ENCODE peak calls at places on chromosome 11, in seven cellular contexts. C, Q, J, L, G, K and P are unnamed samples.
A peak's percentile ranks its signal among the peaks of the same experiment; 100 is the strongest.

GRCh38 chr11:47552581-47553416 is at the start of gene CELF1:
- DNase-seq in L (peak; percentile 99), K (peak; percentile 95), G (peak; percentile 94), C (peak; percentile 92), Q (peak; percentile 91), J (peak; percentile 91), P (peak; percentile 90)

GRCh38 chr11:71946144-71946571 is 17.3 kb downstream of the RNF121 start:
- DNase-seq in L (no peak), J (no peak), K (no peak), G (no peak), Q (no peak), C (no peak), P (peak; percentile 76)

GRCh38 chr11:103800406-103801114 is 235.9 kb upstream of the DDI1 start:
- DNase-seq in C (no peak), G (peak; percentile 48), K (no peak), L (no peak), Q (no peak), J (no peak), P (peak; percentile 47)

GRCh38 chr11:46895821-46896220 is 22.5 kb downstream of the LRP4 start:
- DNase-seq in G (peak; percentile 86), K (peak; percentile 83), L (peak; percentile 61), C (peak; percentile 80), Q (no peak), J (no peak), P (no peak)

GRCh38 chr11:3995949-3996554 is 98.5 kb upstream of the RRM1 start:
- DNase-seq in C (no peak), K (no peak), J (no peak), G (no peak), Q (no peak), L (no peak), P (peak; percentile 82)

GRCh38 chr11:57330029-57330428 is 5.3 kb upstream of the TNKS1BP1 start:
- DNase-seq in K (no peak), C (no peak), L (peak; percentile 68), J (no peak), G (no peak), Q (no peak), P (no peak)

GRCh38 chr11:66607126-66607834 is 9.2 kb upstream of the RBM14 start:
- DNase-seq in Q (peak; percentile 83), K (peak; percentile 96), G (peak; percentile 66), J (peak; percentile 85), L (no peak), C (peak; percentile 87), P (no peak)

GRCh38 chr11:125591659-125592304 is 870 bp upstream of the STT3A start:
- DNase-seq in Q (peak; percentile 41), J (peak; percentile 46), G (peak; percentile 45), L (peak; percentile 90), C (peak; percentile 27), K (peak; percentile 78), P (peak; percentile 70)

GRCh38 chr11:122668562-122669090 is 13.1 kb downstream of the UBASH3B start:
- DNase-seq in C (no peak), G (no peak), Q (no peak), K (no peak), L (no peak), J (no peak), P (peak; percentile 20)

GRCh38 chr11:19025799-19026406 is 34.6 kb downstream of the MRGPRX2 start:
- DNase-seq in J (no peak), C (no peak), L (no peak), K (no peak), Q (no peak), G (peak; percentile 64), P (peak; percentile 67)

GRCh38 chr11:73415854-73416615 is 39.8 kb downstream of the RELT start:
- DNase-seq in C (no peak), G (no peak), J (no peak), Q (no peak), L (no peak), K (no peak), P (no peak)

GRCh38 chr11:545171-545570 is 7.8 kb downstream of the LRRC56 start:
- DNase-seq in L (no peak), J (no peak), G (no peak), K (no peak), C (no peak), Q (no peak), P (no peak)

GRCh38 chr11:119983816-119984215 is 154.1 kb downstream of the TRIM29 start:
- DNase-seq in G (no peak), K (no peak), Q (no peak), J (no peak), C (no peak), L (no peak), P (no peak)

GRCh38 chr11:18222814-18223421 is 13.7 kb downstream of the SAA4 start:
- DNase-seq in G (no peak), J (no peak), K (no peak), L (no peak), Q (no peak), C (no peak), P (no peak)

GRCh38 chr11:105297463-105297862 is 157.9 kb upstream of the CARD18 start:
- DNase-seq in L (no peak), Q (no peak), G (no peak), J (no peak), K (no peak), C (no peak), P (peak; percentile 66)

GRCh38 chr11:707817-708420 is 1.9 kb downstream of the EPS8L2 start:
- DNase-seq in L (no peak), C (peak; percentile 65), G (no peak), J (no peak), Q (no peak), K (no peak), P (no peak)

GRCh38 chr11:110738641-110739040 is 26.4 kb upstream of the ARHGAP20 start:
- DNase-seq in C (no peak), G (no peak), L (no peak), Q (no peak), J (no peak), K (no peak), P (no peak)

GRCh38 chr11:78536933-78537332 is 37.7 kb downstream of the NARS2 start:
- DNase-seq in Q (no peak), J (no peak), C (no peak), L (no peak), G (no peak), K (no peak), P (no peak)

GRCh38 chr11:975824-976223 is 50.2 kb downstream of the AP2A2 start:
- DNase-seq in Q (no peak), C (no peak), L (peak; percentile 85), J (no peak), K (no peak), G (no peak), P (peak; percentile 44)

GRCh38 chr11:110565344-110565684 is 135.6 kb downstream of the FDX1 start:
- DNase-seq in J (no peak), G (no peak), Q (no peak), K (no peak), C (no peak), L (no peak), P (no peak)

GRCh38 chr11:57124460-57124859 is 57.3 kb upstream of the LRRC55 start:
- DNase-seq in J (no peak), G (no peak), C (no peak), Q (no peak), L (no peak), K (no peak), P (no peak)

GRCh38 chr11:117313828-117314768 is 2.0 kb downstream of the BACE1 start:
- DNase-seq in J (no peak), K (peak; percentile 58), L (peak; percentile 64), G (no peak), Q (peak; percentile 30), C (peak; percentile 49), P (no peak)

GRCh38 chr11:117314840-117315239 is 1.2 kb downstream of the BACE1 start:
- DNase-seq in K (peak; percentile 59), L (peak; percentile 74), C (peak; percentile 56), Q (no peak), J (no peak), G (no peak), P (no peak)

GRCh38 chr11:117318738-117319137 is 2.7 kb upstream of the BACE1 start:
- DNase-seq in K (no peak), L (no peak), Q (no peak), G (no peak), C (no peak), J (no peak), P (no peak)

GRCh38 chr11:117315285-117316196 is 515 bp downstream of the BACE1 start:
- DNase-seq in Q (peak; percentile 28), G (no peak), J (peak; percentile 25), C (no peak), L (peak; percentile 80), K (peak; percentile 68), P (peak; percentile 17)

GRCh38 chr11:117316197-117316961 is at the start of gene BACE1:
- DNase-seq in K (peak; percentile 92), L (peak; percentile 86), Q (peak; percentile 81), G (peak; percentile 92), J (peak; percentile 86), C (peak; percentile 89), P (peak; percentile 82)
- TF ChIP-seq POLR2A in K (no peak), L (no peak), Q (peak; percentile 46), G (peak; percentile 58), J (peak; percentile 37), C (peak; percentile 26), P (peak; percentile 47)

DNA sequence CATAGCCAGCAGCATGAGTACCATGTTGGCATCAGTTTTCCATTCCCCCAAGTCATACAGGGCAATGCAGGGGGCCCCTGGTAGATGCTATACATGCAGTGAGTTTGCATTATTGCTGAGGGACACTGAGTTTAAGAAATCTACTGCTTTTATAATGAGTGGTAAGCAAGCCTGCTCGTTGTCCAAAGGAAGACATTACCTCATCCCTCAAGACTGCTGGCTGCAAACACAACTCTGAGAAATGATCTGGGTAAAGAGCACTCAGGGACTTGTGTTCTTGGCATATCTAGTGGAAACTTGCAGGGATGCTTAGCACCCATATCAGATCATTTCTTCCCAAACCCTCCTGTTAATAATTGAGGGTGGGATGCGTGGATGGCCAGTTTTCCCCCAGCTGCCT is 77.9 kb downstream of the CWC15 start:
- DNase-seq in C (no peak), Q (no peak), J (no peak), L (no peak), K (no peak), G (no peak), P (peak; percentile 42)
- H3K4me1 ChIP-seq in C (no peaks in the 10 kb centered on the region), Q (no peaks in the 10 kb centered on the region), J (no peaks in the 10 kb centered on the region), L (no peaks in the 10 kb centered on the region), K (peaks cover 9% of the 10 kb centered on the region), G (peaks cover 5% of the 10 kb centered on the region), P (peaks cover 11% of the 10 kb centered on the region)

GRCh38 chr11:130381317-130381716 is 47.1 kb downstream of the ADAMTS8 start:
- DNase-seq in G (no peak), J (no peak), C (peak; percentile 41), L (no peak), K (no peak), Q (no peak), P (no peak)

GRCh38 chr11:130383363-130384168 is 44.8 kb downstream of the ADAMTS8 start:
- DNase-seq in C (no peak), L (no peak), Q (no peak), J (no peak), G (no peak), K (no peak), P (no peak)

DNA sequence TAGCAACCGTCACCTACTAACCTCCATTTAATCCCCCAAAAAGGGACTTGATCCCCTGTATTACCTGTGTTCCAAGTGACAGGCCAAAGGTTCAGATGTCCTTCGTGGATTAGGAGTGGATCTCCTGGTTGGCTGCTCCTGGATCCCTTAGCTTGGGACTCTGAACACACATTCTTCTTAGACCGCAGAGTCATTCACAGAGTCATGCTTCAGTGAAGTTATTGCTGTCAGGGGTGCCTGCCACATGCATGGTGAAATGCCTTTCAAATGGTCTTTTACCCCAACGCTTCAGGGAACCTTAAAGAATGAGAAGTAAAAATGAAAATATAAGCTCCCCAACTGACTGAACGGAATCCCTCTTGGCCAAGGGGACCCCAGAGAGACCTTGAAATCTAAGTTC is 49.1 kb downstream of the ADAMTS8 start:
- DNase-seq in L (no peak), Q (no peak), K (no peak), J (no peak), G (no peak), C (no peak), P (no peak)
- TF ChIP-seq POLR2A in L (no peak), Q (no peak), K (no peak), J (no peak), G (no peak), C (no peak), P (no peak)

GRCh38 chr11:10303558-10304363 is 1.1 kb upstream of the ADM start:
- DNase-seq in G (peak; percentile 44), L (peak; percentile 90), Q (no peak), C (peak; percentile 45), J (peak; percentile 36), K (no peak), P (peak; percentile 41)
- H3K4me1 ChIP-seq in G (peaks cover 44% of the 10 kb centered on the region), L (peaks cover 72% of the 10 kb centered on the region), Q (peaks cover 13% of the 10 kb centered on the region), C (peaks cover 63% of the 10 kb centered on the region), J (peaks cover 5% of the 10 kb centered on the region), K (peaks cover 54% of the 10 kb centered on the region), P (peaks cover 36% of the 10 kb centered on the region)